ENCODE peak calls at places on chromosomes 7 and 10, in six cellular contexts. E, S, R, M, Q and K are unnamed samples.

GRCh38 chr7:55794527-55794926 is 68.0 kb downstream of the SEPTIN14 start:
- DNase-seq in S (no peak), Q (no peak), R (no peak), E (no peak), M (no peak), K (no peak)

GRCh38 chr10:102121739-102122372 is 1.7 kb upstream of the LDB1 start:
- DNase-seq in R (no peak), S (no peak), M (no peak), E (no peak), Q (peak), K (no peak)

GRCh38 chr7:46533946-46534345 is 612.9 kb upstream of the IGFBP3 start:
- DNase-seq in R (no peak), Q (no peak), S (no peak), E (no peak), M (no peak), K (no peak)

GRCh38 chr7:134892002-134892693 is 94.2 kb upstream of the AGBL3 start:
- DNase-seq in E (no peak), S (no peak), M (no peak), Q (no peak), R (no peak), K (no peak)

GRCh38 chr10:10816453-10816852 is 201.2 kb upstream of the CELF2 start:
- DNase-seq in E (no peak), Q (no peak), M (no peak), S (no peak), R (no peak), K (no peak)

GRCh38 chr10:74418285-74418872 is 267.4 kb downstream of the ADK start:
- DNase-seq in E (peak), S (no peak), Q (peak), R (peak), M (peak), K (no peak)

GRCh38 chr7:153524070-153524601 is 528.1 kb upstream of the DPP6 start:
- DNase-seq in E (no peak), Q (no peak), R (peak), S (no peak), M (no peak), K (no peak)

GRCh38 chr10:71137701-71138100 is 74.7 kb upstream of the UNC5B start:
- DNase-seq in M (no peak), R (no peak), Q (no peak), E (no peak), S (no peak), K (no peak)

GRCh38 chr7:117230276-117231046 is 92.4 kb downstream of the WNT2 start:
- DNase-seq in R (no peak), S (no peak), M (no peak), Q (no peak), E (peak), K (no peak)

GRCh38 chr10:63798599-63799498 is 277.6 kb downstream of the REEP3 start:
- DNase-seq in M (no peak), Q (peak), S (no peak), E (no peak), R (peak), K (no peak)

GRCh38 chr10:99779335-99779734 is 3.1 kb upstream of the ABCC2 start:
- DNase-seq in Q (peak), M (no peak), S (no peak), R (no peak), E (peak), K (no peak)

GRCh38 chr7:31114593-31115343 is 62.7 kb downstream of the ADCYAP1R1 start:
- DNase-seq in R (no peak), E (peak), M (no peak), Q (peak), S (no peak), K (no peak)

GRCh38 chr7:24401628-24402593 is 117.9 kb downstream of the NPY start:
- DNase-seq in M (peak), S (no peak), Q (peak), E (peak), R (no peak), K (no peak)

GRCh38 chr7:30406664-30407425 is 71.7 kb downstream of the NOD1 start:
- DNase-seq in E (no peak), R (no peak), M (no peak), Q (no peak), S (no peak), K (no peak)

GRCh38 chr10:43045246-43045621 is 31.6 kb upstream of the RET start:
- DNase-seq in S (no peak), E (no peak), R (no peak), Q (no peak), M (no peak), K (no peak)

GRCh38 chr7:93461350-93461749 is 113.2 kb downstream of the CALCR start:
- DNase-seq in R (no peak), S (no peak), Q (no peak), E (peak), M (peak), K (no peak)

GRCh38 chr10:71479831-71480230 is 83.1 kb downstream of the CDH23 start:
- DNase-seq in R (no peak), M (no peak), S (no peak), Q (no peak), E (no peak), K (no peak)

GRCh38 chr10:81843042-81843441 is 32.0 kb upstream of the NRG3 start:
- DNase-seq in M (no peak), Q (no peak), R (no peak), E (no peak), S (no peak), K (no peak)

GRCh38 chr10:6494452-6494839 is 85.6 kb downstream of the PRKCQ start:
- DNase-seq in S (no peak), M (no peak), E (no peak), R (no peak), Q (no peak), K (no peak)

GRCh38 chr10:3067045-3067858 is at the start of gene PFKP:
- DNase-seq in M (peak), Q (peak), E (no peak), S (peak), R (no peak), K (peak)

GRCh38 chr10:100823194-100823593 is 77.8 kb downstream of the PAX2 start:
- DNase-seq in E (no peak), Q (no peak), S (no peak), R (no peak), M (no peak), K (no peak)

GRCh38 chr7:98870071-98870651 is 347 bp upstream of the TMEM130 start:
- DNase-seq in R (peak), M (peak), S (peak), Q (peak), E (peak), K (peak)

GRCh38 chr7:103702454-103702853 is 256.4 kb upstream of the SLC26A5 start:
- DNase-seq in E (no peak), M (no peak), R (no peak), S (no peak), Q (no peak), K (no peak)